ENCODE peak calls at places on chromosomes 16 and 17, in nine cellular contexts. R is uterus; X is tibial nerve; P is prostate gland; N is cardiac muscle cell; L is ovary; E is psoas muscle; O is CD8-positive, alpha-beta T cell; S is effector memory CD4-positive, alpha-beta T cell. Z is an unnamed sample. For H3K9me3, the result is how much of the 10 kb centered on the place peaks cover.

GRCh38 chr16:58032710-58033293 is 7.2 kb downstream of the MMP15 start:
- DNase-seq in N (peak), O (no peak), L (no peak), X (no peak), R (no peak), P (no peak), S (no peak), E (no peak), Z (no peak)

GRCh38 chr16:74216319-74216718 is 80.3 kb upstream of the PSMD7 start:
- DNase-seq in R (no peak), L (no peak), X (no peak), P (no peak), O (no peak), S (no peak), N (no peak), E (no peak), Z (no peak)

GRCh38 chr17:74214642-74215331 is 1.4 kb downstream of the TTYH2 start:
- DNase-seq in X (no peak), R (no peak), E (peak), L (no peak), N (no peak), O (no peak), P (no peak), S (no peak), Z (no peak)

GRCh38 chr16:88415381-88416323 is 32.9 kb downstream of the ZNF469 start:
- DNase-seq in O (no peak), L (no peak), X (no peak), P (no peak), S (no peak), E (no peak), N (no peak), R (no peak), Z (no peak)

GRCh38 chr16:86379505-86379846 is 130.9 kb upstream of the FOXF1 start:
- DNase-seq in R (no peak), O (no peak), X (no peak), S (no peak), E (no peak), N (peak), L (no peak), P (no peak), Z (no peak)

GRCh38 chr17:6187836-6188235 is 117.7 kb downstream of the WSCD1 start:
- DNase-seq in L (no peak), E (no peak), O (no peak), R (no peak), N (no peak), X (no peak), S (no peak), P (no peak), Z (no peak)

GRCh38 chr16:88352261-88353200 is 30.2 kb upstream of the ZNF469 start:
- DNase-seq in N (no peak), E (no peak), O (no peak), P (no peak), L (peak), X (no peak), R (no peak), S (no peak), Z (no peak)

GRCh38 chr17:62797959-62798358 is 10.2 kb downstream of the MARCHF10 start:
- DNase-seq in E (no peak), R (no peak), S (no peak), L (no peak), N (no peak), O (no peak), P (no peak), X (no peak), Z (no peak)

GRCh38 chr17:34606721-34607120 is 27.3 kb downstream of the TMEM132E start:
- DNase-seq in O (no peak), E (no peak), L (no peak), P (no peak), N (no peak), R (peak), X (no peak), S (no peak), Z (no peak)

GRCh38 chr17:63542942-63543821 is 7.1 kb upstream of the DCAF7 start:
- DNase-seq in S (no peak), R (no peak), N (no peak), P (no peak), E (no peak), X (no peak), L (no peak), O (no peak), Z (no peak)

GRCh38 chr17:42456223-42457106 is 2.2 kb upstream of the ATP6V0A1 start:
- DNase-seq in P (no peak), X (peak), S (no peak), N (peak), L (no peak), R (no peak), O (no peak), E (no peak), Z (no peak)

GRCh38 chr16:64866026-64866425 is 255.8 kb downstream of the CDH11 start:
- DNase-seq in E (no peak), P (no peak), O (no peak), N (no peak), X (no peak), L (no peak), R (no peak), S (no peak), Z (no peak)

GRCh38 chr17:77744268-77744988 is 214.1 kb upstream of the TNRC6C start:
- DNase-seq in S (no peak), P (no peak), E (peak), L (no peak), O (no peak), R (peak), N (peak), X (peak), Z (no peak)

GRCh38 chr16:2037631-2038358 is 9.8 kb downstream of the NTHL1 start:
- DNase-seq in L (peak), R (no peak), X (no peak), P (no peak), S (no peak), E (no peak), N (no peak), O (no peak), Z (no peak)

GRCh38 chr16:50665128-50665878 is 15.8 kb downstream of the SNX20 start:
- DNase-seq in N (peak), E (peak), O (peak), S (peak), X (peak), R (peak), L (peak), P (peak), Z (peak)

GRCh38 chr17:64505320-64506200 is 529 bp downstream of the DDX5 start:
- DNase-seq in P (peak), L (peak), O (peak), S (peak), R (peak), E (peak), N (peak), X (peak), Z (peak)

GRCh38 chr17:53630115-53630514 is 192.6 kb upstream of the KIF2B start:
- DNase-seq in S (no peak), P (no peak), X (no peak), O (no peak), N (no peak), L (no peak), E (no peak), R (no peak), Z (no peak)

GRCh38 chr16:85349413-85350145 is 237.3 kb upstream of the CIBAR2 start:
- DNase-seq in X (no peak), S (no peak), E (no peak), O (no peak), R (no peak), P (peak), L (no peak), N (no peak), Z (no peak)

GRCh38 chr16:11686713-11687112 is 18.5 kb downstream of the SNN start:
- DNase-seq in S (no peak), O (no peak), P (no peak), N (no peak), L (no peak), R (no peak), X (no peak), E (no peak), Z (no peak)

GRCh38 chr17:28379814-28380571 is 8.5 kb downstream of the SARM1 start:
- DNase-seq in X (no peak), S (no peak), P (no peak), L (no peak), R (no peak), N (peak), E (no peak), O (no peak), Z (no peak)

GRCh38 chr16:59733321-59733720 is 999.2 kb upstream of the GOT2 start:
- DNase-seq in S (no peak), E (no peak), X (no peak), P (no peak), O (no peak), N (no peak), L (no peak), R (no peak), Z (no peak)

GRCh38 chr16:59729613-59730012 is 995.5 kb upstream of the GOT2 start:
- DNase-seq in R (no peak), X (no peak), O (no peak), P (no peak), L (no peak), N (no peak), E (no peak), S (no peak), Z (no peak)
- H3K9me3 ChIP-seq in R (under half), X (under half), O (under half), P (under half), L (under half), N (under half), E (under half), S (under half), Z (under half)

DNA sequence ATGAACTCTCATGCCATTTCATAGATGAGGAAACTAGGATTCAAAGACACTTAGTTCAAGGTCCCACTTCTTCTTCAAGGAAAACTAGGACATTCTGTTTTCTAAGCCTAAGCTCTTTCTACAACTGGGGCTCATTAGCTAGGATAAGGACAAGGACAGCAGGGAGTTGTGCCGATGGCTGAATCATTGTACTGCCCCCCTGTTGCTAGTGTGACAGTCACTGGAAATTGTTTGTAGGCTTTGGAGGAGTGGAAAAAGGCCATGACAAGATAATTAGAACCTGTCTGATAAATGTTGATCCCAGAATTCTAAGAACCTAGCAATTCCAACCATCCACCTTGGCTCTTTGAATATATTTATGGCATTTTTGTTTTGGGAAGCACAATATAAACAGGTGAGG is 445.7 kb downstream of the CDH8 start:
- DNase-seq in X (no peak), L (no peak), S (no peak), N (no peak), R (no peak), O (no peak), E (no peak), P (no peak), Z (no peak)
- H3K9me3 ChIP-seq in X (under half), L (under half), S (under half), N (under half), R (under half), O (under half), E (under half), P (under half), Z (under half)

DNA sequence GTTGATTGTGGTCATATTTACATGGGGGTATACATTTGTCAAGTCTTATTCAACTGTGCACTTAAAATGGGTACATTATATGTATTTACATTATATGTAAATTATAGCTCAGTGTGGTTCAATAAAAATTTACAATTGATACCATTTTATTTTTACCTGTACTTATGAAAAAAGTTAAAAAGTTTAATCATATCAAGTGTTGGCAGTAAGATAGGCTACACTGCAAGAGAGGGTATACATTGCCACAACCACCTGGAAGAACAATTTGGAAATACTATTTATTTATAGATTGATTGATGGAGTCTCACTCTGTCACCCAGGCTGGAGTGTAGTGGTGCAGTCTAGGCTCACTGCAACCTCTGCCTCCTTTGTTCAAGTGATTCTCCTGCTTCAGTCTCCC is 453.3 kb downstream of the XYLT1 start:
- DNase-seq in O (no peak), N (no peak), E (no peak), X (no peak), L (no peak), S (no peak), P (no peak), R (no peak), Z (no peak)
- H3K9me3 ChIP-seq in O (under half), N (under half), E (under half), X (under half), L (under half), S (under half), P (under half), R (under half), Z (under half)

DNA sequence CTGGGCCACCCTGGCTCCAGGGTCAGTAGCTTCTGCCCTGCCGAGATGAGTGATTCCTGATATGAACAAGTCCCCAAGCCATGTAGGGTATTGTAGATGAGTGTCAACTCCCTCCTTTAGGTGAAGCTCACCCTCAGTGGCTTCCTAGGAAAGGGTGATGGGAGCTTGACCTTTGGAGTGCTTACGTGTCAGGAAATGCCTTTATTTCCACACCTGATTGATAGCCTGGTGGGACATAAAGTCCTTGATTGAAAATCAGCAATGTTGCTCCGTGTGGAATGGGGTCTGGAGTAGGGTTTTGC is 58.4 kb downstream of the USP43 start:
- DNase-seq in O (no peak), N (no peak), E (no peak), P (no peak), L (no peak), R (no peak), S (no peak), X (no peak), Z (no peak)
- H3K9me3 ChIP-seq in O (under half), N (under half), E (under half), P (under half), L (under half), R (under half), S (under half), X (under half), Z (under half)

GRCh38 chr17:27158390-27158789 is 135.5 kb upstream of the WSB1 start:
- DNase-seq in N (no peak), O (no peak), X (no peak), E (peak), P (no peak), L (no peak), R (no peak), S (no peak), Z (no peak)

GRCh38 chr17:27155866-27156265 is 138.0 kb upstream of the WSB1 start:
- DNase-seq in N (no peak), P (no peak), S (no peak), L (no peak), R (no peak), E (peak), O (no peak), X (no peak), Z (no peak)

GRCh38 chr17:27157297-27157696 is 136.6 kb upstream of the WSB1 start:
- DNase-seq in R (no peak), L (no peak), E (peak), S (no peak), N (no peak), X (no peak), P (no peak), O (no peak), Z (no peak)

GRCh38 chr17:27157898-27158297 is 136.0 kb upstream of the WSB1 start:
- DNase-seq in L (no peak), O (no peak), S (no peak), P (no peak), X (no peak), E (no peak), R (no peak), N (no peak), Z (no peak)

DNA sequence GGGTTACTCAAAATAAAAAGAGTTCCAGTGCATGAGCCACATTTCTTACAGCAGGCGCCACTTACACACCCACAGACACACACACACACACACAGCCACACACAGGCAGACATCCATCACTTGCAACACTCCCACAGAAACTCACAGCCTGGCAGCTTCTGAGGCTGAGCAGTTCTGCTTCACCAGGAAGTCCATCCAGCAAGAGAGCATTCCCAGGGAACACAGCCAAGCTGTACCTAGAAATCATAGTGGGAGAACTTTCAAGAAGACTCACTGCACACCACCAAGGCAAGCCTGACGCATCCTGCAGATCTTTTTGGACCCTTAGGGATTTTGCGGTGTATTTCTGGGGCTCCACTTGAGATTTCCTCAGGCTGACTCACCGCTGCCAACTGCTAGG is 140.9 kb upstream of the WSB1 start:
- DNase-seq in R (no peak), S (no peak), O (no peak), L (no peak), N (no peak), P (no peak), E (peak), X (no peak), Z (no peak)
- H3K9me3 ChIP-seq in R (under half), S (under half), O (under half), L (under half), N (under half), P (under half), E (under half), X (under half), Z (under half)

GRCh38 chr16:77993111-77993571 is 29.2 kb upstream of the CLEC3A start:
- DNase-seq in N (no peak), X (no peak), E (no peak), P (no peak), L (no peak), R (peak), O (no peak), S (no peak), Z (no peak)

GRCh38 chr16:77991701-77992100 is 30.6 kb upstream of the CLEC3A start:
- DNase-seq in E (no peak), N (no peak), X (no peak), L (no peak), R (no peak), S (no peak), O (no peak), P (no peak), Z (no peak)

GRCh38 chr16:77998350-77999023 is 23.9 kb upstream of the CLEC3A start:
- DNase-seq in R (no peak), N (no peak), P (no peak), O (no peak), L (no peak), E (no peak), X (no peak), S (no peak), Z (no peak)

GRCh38 chr16:77993586-77993985 is 28.8 kb upstream of the CLEC3A start:
- DNase-seq in N (no peak), L (no peak), O (no peak), R (peak), X (no peak), P (no peak), E (no peak), S (no peak), Z (no peak)

DNA sequence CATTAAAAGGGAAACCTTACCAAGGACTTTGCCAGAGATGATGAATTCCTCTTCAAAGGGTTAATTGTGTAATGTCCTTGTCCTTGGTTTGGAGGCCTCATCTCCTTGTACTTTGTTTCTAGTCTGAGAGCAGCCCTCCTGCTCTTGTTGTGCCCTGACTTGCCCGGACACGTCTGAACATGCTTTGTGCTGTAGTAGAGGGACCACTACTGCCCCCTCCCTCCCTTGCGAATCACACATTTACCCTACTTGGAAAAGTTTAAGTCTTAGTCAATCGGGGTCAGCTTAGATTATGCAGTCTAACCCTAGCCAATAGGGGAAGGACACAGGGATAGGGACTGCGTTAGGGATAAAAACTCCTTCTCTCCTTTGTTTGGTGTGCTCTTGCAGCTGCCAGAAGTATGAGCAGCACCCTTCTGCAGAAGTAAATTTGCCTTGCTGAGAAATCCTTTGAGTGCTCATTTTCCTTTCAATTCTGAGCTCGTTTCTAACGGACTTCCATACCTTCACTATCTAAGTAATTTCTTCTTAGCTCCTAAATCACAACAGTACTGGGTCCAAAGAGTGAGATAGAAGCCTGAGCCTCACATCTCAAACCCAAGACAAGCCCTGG is 26.4 kb upstream of the CLEC3A start:
- DNase-seq in S (no peak), E (no peak), O (no peak), L (no peak), N (no peak), X (no peak), R (no peak), P (no peak), Z (no peak)
- H3K9me3 ChIP-seq in S (under half), E (under half), O (under half), L (under half), N (under half), X (under half), R (under half), P (under half), Z (under half)

GRCh38 chr16:35431829-35432663 is 1972.6 kb downstream of the TP53TG3F start:
- DNase-seq in O (no peak), P (no peak), E (no peak), N (no peak), R (no peak), S (no peak), X (no peak), L (no peak), Z (no peak)
- H3K9me3 ChIP-seq in O (under half), P (under half), E (under half), N (under half), R (under half), S (under half), X (under half), L (under half), Z (under half)

GRCh38 chr16:19238386-19238785 is 47.1 kb upstream of the CLEC19A start:
- DNase-seq in X (no peak), R (no peak), P (no peak), N (no peak), L (no peak), O (no peak), E (no peak), S (no peak), Z (no peak)

GRCh38 chr16:19240494-19240893 is 45.0 kb upstream of the CLEC19A start:
- DNase-seq in X (no peak), N (no peak), O (no peak), R (no peak), L (no peak), P (no peak), S (no peak), E (no peak), Z (no peak)

GRCh38 chr16:19242186-19242585 is 43.3 kb upstream of the CLEC19A start:
- DNase-seq in R (no peak), S (no peak), E (no peak), N (no peak), L (no peak), X (no peak), O (no peak), P (no peak), Z (no peak)

GRCh38 chr16:19241512-19241911 is 44.0 kb upstream of the CLEC19A start:
- DNase-seq in E (no peak), O (no peak), S (no peak), X (no peak), N (no peak), P (no peak), L (no peak), R (no peak), Z (no peak)

DNA sequence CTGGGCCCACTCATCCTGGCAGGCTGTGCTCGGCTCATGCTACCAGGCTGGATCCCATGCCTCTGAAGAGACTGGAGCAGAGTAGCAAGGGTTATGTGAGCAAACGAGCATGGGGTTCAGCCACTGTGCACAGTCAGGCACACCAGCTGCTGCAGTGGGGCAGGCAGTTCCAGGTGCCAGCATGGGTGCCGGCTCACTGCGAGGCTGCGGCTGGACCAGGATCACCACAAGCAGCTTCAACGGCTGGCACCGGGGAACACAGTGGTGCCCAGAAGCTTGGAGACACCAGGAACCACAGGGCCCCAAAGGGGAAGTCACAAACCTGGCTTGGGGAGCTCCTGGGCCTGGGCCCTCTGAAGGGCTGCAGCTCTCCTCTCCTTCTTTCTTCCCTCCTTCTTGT is 45.8 kb upstream of the CLEC19A start:
- DNase-seq in S (no peak), N (no peak), P (no peak), X (no peak), R (no peak), O (no peak), E (no peak), L (no peak), Z (no peak)
- H3K9me3 ChIP-seq in S (under half), N (under half), P (under half), X (under half), R (under half), O (under half), E (under half), L (under half), Z (under half)

Z was measured in T-helper 17 cell.